ENCODE peak calls at places on chromosomes 13 and 19, in five cellular contexts. B is brain microvascular endothelial cell, Y is glutamatergic neuron, P is right atrium auricular region, Q is nephron progenitor cell. J is an unnamed sample.

GRCh38 chr19:1470864-1471513 is 8.0 kb downstream of the C19orf25 start:
- DNase-seq in Y (peak), P (no peak), B (no peak), Q (peak), J (no peak)

GRCh38 chr13:43030548-43030947 is 7.2 kb downstream of the DNAJC15 start:
- DNase-seq in B (peak), Q (no peak), P (no peak), Y (no peak), J (no peak)

GRCh38 chr19:1882089-1882785 is 3.1 kb downstream of the ABHD17A start:
- DNase-seq in Y (no peak), Q (no peak), B (no peak), P (no peak), J (no peak)

GRCh38 chr19:34642241-34642640 is 34.7 kb downstream of the SCGB2B2 start:
- DNase-seq in Y (no peak), Q (no peak), B (no peak), P (no peak), J (no peak)

GRCh38 chr13:95115525-95115924 is 185.7 kb downstream of the ABCC4 start:
- DNase-seq in B (peak), P (no peak), Q (no peak), Y (no peak), J (no peak)

GRCh38 chr19:17202249-17202648 is 12.9 kb upstream of the USE1 start:
- DNase-seq in B (no peak), P (no peak), Y (no peak), Q (no peak), J (no peak)

GRCh38 chr19:3132971-3133792 is 2.7 kb upstream of the GNA15 start:
- DNase-seq in P (peak), Q (no peak), B (peak), Y (no peak), J (no peak)

GRCh38 chr13:73268306-73268705 is 209.5 kb downstream of the KLF5 start:
- DNase-seq in B (peak), P (no peak), Y (no peak), Q (no peak), J (no peak)

GRCh38 chr13:78958019-78958418 is 299.1 kb upstream of the OBI1 start:
- DNase-seq in B (no peak), Y (no peak), Q (no peak), P (no peak), J (no peak)

GRCh38 chr13:27083183-27083582 is 88.4 kb downstream of the USP12 start:
- DNase-seq in P (no peak), Y (no peak), B (no peak), Q (no peak), J (no peak)

GRCh38 chr19:11921852-11922495 is 2.9 kb upstream of the ZNF700 start:
- DNase-seq in B (no peak), Q (no peak), P (no peak), Y (no peak), J (no peak)

GRCh38 chr13:48866204-48866603 is 109.5 kb upstream of the FNDC3A start:
- DNase-seq in P (no peak), B (no peak), Q (no peak), Y (no peak), J (no peak)

GRCh38 chr13:24124789-24125476 is 35.6 kb upstream of the SPATA13 start:
- DNase-seq in P (no peak), B (no peak), Q (no peak), Y (no peak), J (peak)

GRCh38 chr19:919157-920050 is 2.3 kb downstream of the KISS1R start:
- DNase-seq in P (no peak), B (no peak), Y (no peak), Q (no peak), J (no peak)

GRCh38 chr13:29767006-29767405 is 83.4 kb downstream of the UBL3 start:
- DNase-seq in P (no peak), Y (no peak), B (no peak), Q (no peak), J (no peak)

GRCh38 chr19:574658-575526 is 2.5 kb downstream of the BSG start:
- DNase-seq in P (no peak), Q (peak), B (peak), Y (no peak), J (no peak)

GRCh38 chr13:96052655-96053002 is 572 bp downstream of the UGGT2 start:
- DNase-seq in B (peak), Y (no peak), Q (no peak), P (no peak), J (no peak)

GRCh38 chr19:22332924-22333323 is 46.7 kb downstream of the ZNF729 start:
- DNase-seq in P (no peak), B (peak), Q (no peak), Y (no peak), J (no peak)

GRCh38 chr19:1977116-1977515 is 36.1 kb downstream of the CSNK1G2 start:
- DNase-seq in B (no peak), Q (no peak), P (no peak), Y (no peak), J (no peak)

GRCh38 chr19:1205114-1206062 is at the start of gene STK11:
- DNase-seq in Q (peak), Y (peak), P (peak), B (peak), J (peak)

GRCh38 chr13:72960541-72960940 is 98.3 kb upstream of the KLF5 start:
- DNase-seq in Y (no peak), Q (no peak), B (no peak), P (no peak), J (no peak)

GRCh38 chr19:7874080-7874856 is at the start of gene PRR36:
- DNase-seq in Q (peak), B (no peak), Y (peak), P (no peak), J (peak)

GRCh38 chr13:44306401-44307192 is 67.0 kb upstream of the SERP2 start:
- DNase-seq in P (peak), B (peak), Y (no peak), Q (peak), J (peak)

GRCh38 chr19:14318873-14319272 is 62.4 kb upstream of the ADGRE5 start:
- DNase-seq in B (no peak), Q (peak), Y (peak), P (no peak), J (peak)

GRCh38 chr19:39471756-39472536 is 8.7 kb upstream of the TIMM50 start:
- DNase-seq in Q (no peak), P (no peak), B (no peak), Y (no peak), J (no peak)

GRCh38 chr19:58009666-58010301 is 7.2 kb upstream of the ZNF606 start:
- DNase-seq in P (peak), Q (no peak), Y (peak), B (peak), J (no peak)

GRCh38 chr13:49627831-49628652 is at the start of gene ARL11:
- DNase-seq in P (no peak), Q (peak), Y (peak), B (no peak), J (no peak)

GRCh38 chr19:1069009-1069779 is 2.2 kb downstream of the ARHGAP45 start:
- DNase-seq in Q (no peak), P (peak), B (no peak), Y (no peak), J (no peak)

GRCh38 chr19:49333426-49334288 is 1.5 kb upstream of the CD37 start:
- DNase-seq in Y (no peak), P (no peak), Q (no peak), B (no peak), J (no peak)

DNA sequence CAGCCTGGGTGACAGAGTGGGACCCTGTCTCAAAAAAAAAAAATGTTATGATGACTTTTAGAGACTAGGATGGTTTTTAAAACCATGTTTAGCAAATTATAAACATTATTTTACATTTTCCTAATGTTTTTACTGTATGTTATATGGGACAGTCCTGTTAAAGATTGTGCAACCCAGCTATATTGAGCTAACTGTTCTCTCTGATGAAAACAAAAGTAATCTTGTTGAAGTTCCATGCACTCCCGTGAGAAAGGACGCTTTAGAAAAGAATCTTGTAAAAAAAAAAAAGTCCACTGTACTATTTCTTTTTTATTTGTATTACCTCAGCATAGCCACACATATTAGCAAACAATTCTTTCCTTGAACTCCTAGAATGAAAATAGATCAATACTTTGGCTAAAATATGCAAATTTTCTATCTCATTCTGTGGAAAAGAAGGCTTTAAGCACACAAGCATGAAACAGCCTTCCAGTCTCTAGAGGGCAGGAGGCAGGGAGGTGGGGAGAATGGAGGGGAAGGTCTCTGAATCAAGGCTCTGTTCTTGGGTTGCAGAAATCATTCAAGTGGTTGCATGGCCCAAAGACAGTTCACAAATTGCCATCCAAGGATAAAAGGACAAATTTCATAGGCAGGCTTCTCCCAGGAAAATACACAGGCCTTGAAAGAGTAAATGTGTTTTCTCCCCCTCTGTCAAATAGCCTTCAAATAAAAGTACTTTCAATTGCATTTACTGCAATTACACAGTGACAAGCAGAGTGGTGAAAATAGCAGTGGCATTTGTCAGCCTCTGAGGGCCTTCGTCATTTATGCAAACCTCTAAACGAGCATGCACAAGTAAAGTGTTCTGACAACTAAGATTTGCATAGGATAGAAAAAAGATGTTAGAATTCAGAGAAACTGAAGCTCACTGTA is 451.0 kb downstream of the DCT start:
- DNase-seq in P (no peak), Q (no peak), Y (peak), B (no peak), J (no peak)
- TF ChIP-seq CTCF in P (no peak), Q (no peak), Y (no peak), B (no peak), J (no peak)

DNA sequence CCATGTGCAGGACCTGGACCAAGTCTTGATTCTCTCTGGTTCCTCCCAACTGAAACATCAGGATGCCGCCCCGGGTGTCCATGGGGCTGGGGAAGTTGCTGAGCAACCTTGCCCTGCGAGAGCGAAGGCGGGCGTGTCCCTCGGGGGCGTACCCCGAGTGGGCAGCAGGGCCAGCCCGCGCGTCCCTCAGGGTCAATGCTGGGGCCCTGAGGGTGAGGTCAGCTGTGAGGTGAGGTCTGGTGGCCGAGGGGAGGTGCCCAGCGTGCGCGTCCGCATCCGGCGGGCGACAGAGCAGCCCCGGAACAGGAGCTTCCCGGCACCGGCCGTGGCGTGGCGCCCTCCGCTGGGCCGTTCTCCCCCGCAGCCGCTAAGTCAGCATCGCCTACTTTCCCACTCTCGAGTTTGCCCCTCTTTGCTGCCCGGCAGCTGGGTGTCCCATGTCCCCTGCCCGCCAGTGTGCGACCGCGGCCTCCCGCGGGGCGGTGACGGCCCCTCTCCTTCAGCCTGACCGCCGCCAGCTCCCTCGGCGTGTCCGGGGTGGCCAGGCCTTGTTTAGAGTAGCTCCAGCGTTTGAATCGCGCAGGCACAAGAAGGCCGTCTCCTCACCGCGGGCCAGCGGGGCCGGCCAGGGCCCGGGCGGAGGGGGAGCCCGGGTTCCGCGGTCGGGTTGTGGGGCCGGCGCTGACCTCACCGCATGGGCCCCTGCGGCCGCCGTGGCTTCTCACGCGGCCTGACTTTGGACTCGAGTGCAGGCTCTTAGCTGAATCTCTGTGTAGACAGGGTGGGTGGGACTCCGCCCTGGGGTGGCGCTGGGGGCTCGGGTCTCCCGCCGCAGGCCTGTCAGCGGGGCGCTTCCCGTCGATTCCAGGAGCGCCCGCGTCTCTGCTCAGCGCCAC is 33.0 kb downstream of the GJA3 start:
- DNase-seq in Y (peak), Q (peak), P (peak), B (no peak), J (peak)
- TF ChIP-seq CTCF in Y (no peak), Q (peak), P (no peak), B (peak), J (peak)

GRCh38 chr13:85812282-85812681 is 13.1 kb upstream of the SLITRK6 start:
- DNase-seq in Q (no peak), B (no peak), Y (no peak), P (no peak), J (no peak)

DNA sequence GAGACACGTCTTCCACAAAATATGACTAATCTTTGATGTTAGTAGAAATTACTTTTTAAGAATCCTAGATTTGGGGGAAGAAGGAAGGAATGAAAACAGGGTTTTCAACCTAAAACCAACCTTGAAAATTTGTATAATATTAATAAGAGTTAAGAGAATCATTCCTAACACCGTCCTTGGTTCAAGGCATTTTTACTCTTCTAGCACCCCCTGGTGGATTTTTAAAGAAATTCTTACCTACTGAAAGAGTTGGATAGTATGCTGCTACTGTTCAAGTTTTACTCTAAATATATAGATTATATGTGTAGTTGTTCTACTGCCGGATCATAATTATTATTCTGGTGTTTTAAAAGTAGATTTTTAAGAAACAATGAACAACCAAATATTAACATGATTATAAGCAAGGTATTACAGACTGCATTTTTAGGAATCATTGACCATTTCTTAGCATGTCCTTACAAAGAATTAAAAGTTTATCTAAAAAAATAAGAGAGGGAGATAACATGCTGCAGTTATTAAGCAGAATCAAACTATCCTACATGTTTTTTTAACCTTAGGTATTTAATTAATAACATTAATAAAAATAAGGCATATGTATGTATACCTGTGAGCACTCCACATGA is 7.4 kb upstream of the SLITRK6 start:
- DNase-seq in P (no peak), B (no peak), Y (no peak), Q (peak), J (no peak)
- TF ChIP-seq CTCF in P (no peak), B (peak), Y (peak), Q (peak), J (peak)

GRCh38 chr19:47012620-47013019 is 7.0 kb upstream of the NPAS1 start:
- DNase-seq in Q (no peak), B (no peak), P (no peak), Y (no peak), J (no peak)

GRCh38 chr19:47018923-47019322 is 714 bp upstream of the NPAS1 start:
- DNase-seq in P (no peak), B (no peak), Y (no peak), Q (no peak), J (no peak)

GRCh38 chr19:47013041-47013517 is 6.6 kb upstream of the NPAS1 start:
- DNase-seq in P (peak), B (peak), Y (peak), Q (peak), J (peak)
- TF ChIP-seq CTCF in P (peak), B (peak), Y (peak), Q (peak), J (peak)

GRCh38 chr19:50821248-50821612 is 2.4 kb downstream of the KLK1 start:
- DNase-seq in B (no peak), Q (no peak), P (no peak), Y (no peak), J (no peak)
- TF ChIP-seq CTCF in B (no peak), Q (no peak), P (no peak), Y (no peak), J (no peak)

GRCh38 chr13:101917475-101917810 is 465.0 kb downstream of the ITGBL1 start:
- DNase-seq in Q (no peak), P (no peak), B (no peak), Y (peak), J (no peak)

GRCh38 chr13:101915333-101915732 is 462.9 kb downstream of the ITGBL1 start:
- DNase-seq in Y (no peak), B (no peak), P (no peak), Q (no peak), J (no peak)

GRCh38 chr13:101915755-101916107 is 463.3 kb downstream of the ITGBL1 start:
- DNase-seq in B (no peak), Q (no peak), Y (peak), P (no peak), J (no peak)

GRCh38 chr13:101916758-101917474 is 464.4 kb downstream of the ITGBL1 start:
- DNase-seq in B (no peak), P (no peak), Y (peak), Q (peak), J (peak)

DNA sequence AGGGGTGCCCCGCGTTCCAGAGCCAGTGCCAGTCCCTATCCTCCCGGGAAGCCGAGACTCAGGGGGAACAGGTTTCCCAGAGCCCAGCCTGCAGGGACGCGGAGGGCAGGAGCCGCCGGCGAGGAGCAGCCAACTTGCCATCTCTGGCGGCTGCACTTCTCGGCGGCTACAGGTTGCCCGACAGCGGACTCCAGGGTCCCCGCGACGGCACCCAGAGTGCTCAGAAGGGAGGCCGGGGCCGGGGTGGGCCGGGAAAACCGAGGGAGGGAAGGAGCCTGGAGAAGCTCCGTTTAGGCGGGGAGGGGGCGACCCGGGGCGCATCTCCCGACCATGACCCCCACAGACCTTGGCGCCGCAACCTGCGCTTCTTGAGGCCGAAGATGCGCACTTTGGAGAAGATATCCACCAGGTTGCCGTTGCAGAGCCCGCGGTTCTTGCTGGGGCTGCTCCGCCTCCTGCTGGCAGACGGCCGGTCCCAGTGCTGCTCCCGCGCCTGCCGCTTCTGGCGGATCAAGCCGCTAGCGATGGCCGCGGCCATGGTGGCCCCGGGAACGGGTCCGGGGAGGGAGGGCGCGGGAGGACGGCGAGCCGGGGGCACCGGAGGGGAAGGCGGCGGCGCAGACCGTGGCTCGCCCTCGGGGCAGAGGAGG is 463.8 kb downstream of the ITGBL1 start:
- DNase-seq in P (no peak), Y (peak), B (peak), Q (peak), J (peak)
- TF ChIP-seq CTCF in P (no peak), Y (peak), B (peak), Q (peak), J (peak)

J was measured in neural crest cell.